ENCODE peak calls at places on chromosome 6, in five cellular contexts. One of them, this sample, is unnamed.

GRCh38 chr6:119896806-119897205 is 547.2 kb upstream of the MAN1A1 start:
- DNase-seq in GM12878: no peak
- DNase-seq in K562: no peak
- DNase-seq in SK-N-SH: no peak
- DNase-seq in HepG2: no peak
- DNase-seq in this sample: no peak

GRCh38 chr6:130132286-130132701 is 90.5 kb downstream of the SAMD3 start:
- DNase-seq in HepG2: no peak
- DNase-seq in K562: no peak
- DNase-seq in SK-N-SH: no peak
- DNase-seq in GM12878: no peak
- DNase-seq in this sample: no peak

GRCh38 chr6:170085475-170086401 is 205.1 kb downstream of the DLL1 start:
- DNase-seq in HepG2: no peak
- DNase-seq in SK-N-SH: no peak
- DNase-seq in K562: no peak
- DNase-seq in GM12878: no peak
- DNase-seq in this sample: no peak

GRCh38 chr6:82786251-82786650 is 279.4 kb downstream of the UBE3D start:
- DNase-seq in SK-N-SH: no peak
- DNase-seq in HepG2: no peak
- DNase-seq in GM12878: no peak
- DNase-seq in K562: no peak
- DNase-seq in this sample: no peak

GRCh38 chr6:168578036-168578435 is 137.1 kb downstream of the SMOC2 start:
- DNase-seq in SK-N-SH: no peak
- DNase-seq in K562: no peak
- DNase-seq in GM12878: no peak
- DNase-seq in HepG2: no peak
- DNase-seq in this sample: no peak

GRCh38 chr6:6333498-6333897 is 13.0 kb upstream of the F13A1 start:
- DNase-seq in K562: no peak
- DNase-seq in SK-N-SH: no peak
- DNase-seq in HepG2: no peak
- DNase-seq in GM12878: no peak
- DNase-seq in this sample: no peak

GRCh38 chr6:32883789-32884188 is 29.8 kb downstream of the PSMB9 start:
- DNase-seq in K562: no peak
- DNase-seq in HepG2: no peak
- DNase-seq in GM12878: no peak
- DNase-seq in SK-N-SH: no peak
- DNase-seq in this sample: no peak

GRCh38 chr6:108947114-108947854 is 99.1 kb downstream of the ARMC2 start:
- DNase-seq in HepG2: no peak
- DNase-seq in K562: no peak
- DNase-seq in SK-N-SH: peak; percentile 75
- DNase-seq in GM12878: no peak
- DNase-seq in this sample: peak; percentile 11

GRCh38 chr6:145020114-145020513 is 715.2 kb downstream of the EPM2A start:
- DNase-seq in HepG2: no peak
- DNase-seq in SK-N-SH: no peak
- DNase-seq in GM12878: no peak
- DNase-seq in K562: no peak
- DNase-seq in this sample: no peak

GRCh38 chr6:68082086-68082485 is 553.0 kb upstream of the ADGRB3 start:
- DNase-seq in HepG2: no peak
- DNase-seq in SK-N-SH: no peak
- DNase-seq in K562: no peak
- DNase-seq in GM12878: no peak
- DNase-seq in this sample: no peak

GRCh38 chr6:154432533-154433476 is 76.2 kb upstream of the IPCEF1 start:
- DNase-seq in GM12878: no peak
- DNase-seq in HepG2: no peak
- DNase-seq in K562: peak; percentile 59
- DNase-seq in SK-N-SH: no peak
- DNase-seq in this sample: no peak

GRCh38 chr6:30881987-30882763 is 2.1 kb upstream of the DDR1 start:
- DNase-seq in K562: no peak
- DNase-seq in GM12878: no peak
- DNase-seq in HepG2: no peak
- DNase-seq in SK-N-SH: peak; percentile 15
- DNase-seq in this sample: no peak

GRCh38 chr6:163341671-163342070 is 72.8 kb upstream of the QKI start:
- DNase-seq in GM12878: no peak
- DNase-seq in K562: no peak
- DNase-seq in HepG2: no peak
- DNase-seq in SK-N-SH: no peak
- DNase-seq in this sample: no peak

GRCh38 chr6:170127151-170127550 is 163.7 kb downstream of the DLL1 start:
- DNase-seq in SK-N-SH: no peak
- DNase-seq in HepG2: no peak
- DNase-seq in GM12878: no peak
- DNase-seq in K562: no peak
- DNase-seq in this sample: no peak

GRCh38 chr6:113821445-113821844 is 35.7 kb upstream of the MARCKS start:
- DNase-seq in GM12878: no peak
- DNase-seq in HepG2: no peak
- DNase-seq in SK-N-SH: no peak
- DNase-seq in K562: no peak
- DNase-seq in this sample: no peak

GRCh38 chr6:113824411-113824810 is 32.7 kb upstream of the MARCKS start:
- DNase-seq in HepG2: no peak
- DNase-seq in SK-N-SH: no peak
- DNase-seq in K562: no peak
- DNase-seq in GM12878: no peak
- DNase-seq in this sample: no peak

GRCh38 chr6:113825776-113826175 is 31.4 kb upstream of the MARCKS start:
- DNase-seq in SK-N-SH: peak; percentile 11
- DNase-seq in K562: no peak
- DNase-seq in HepG2: no peak
- DNase-seq in GM12878: no peak
- DNase-seq in this sample: no peak

GRCh38 chr6:113824863-113825262 is 32.3 kb upstream of the MARCKS start:
- DNase-seq in K562: no peak
- DNase-seq in SK-N-SH: no peak
- DNase-seq in HepG2: no peak
- DNase-seq in GM12878: no peak
- DNase-seq in this sample: no peak

GRCh38 chr6:113823916-113824315 is 33.2 kb upstream of the MARCKS start:
- DNase-seq in SK-N-SH: no peak
- DNase-seq in K562: no peak
- DNase-seq in GM12878: no peak
- DNase-seq in HepG2: no peak
- DNase-seq in this sample: no peak
- TF ChIP-seq REST in SK-N-SH: no peak
- TF ChIP-seq REST in K562: no peak
- TF ChIP-seq REST in GM12878: no peak
- TF ChIP-seq REST in HepG2: no peak
- TF ChIP-seq REST in this sample: no peak

DNA sequence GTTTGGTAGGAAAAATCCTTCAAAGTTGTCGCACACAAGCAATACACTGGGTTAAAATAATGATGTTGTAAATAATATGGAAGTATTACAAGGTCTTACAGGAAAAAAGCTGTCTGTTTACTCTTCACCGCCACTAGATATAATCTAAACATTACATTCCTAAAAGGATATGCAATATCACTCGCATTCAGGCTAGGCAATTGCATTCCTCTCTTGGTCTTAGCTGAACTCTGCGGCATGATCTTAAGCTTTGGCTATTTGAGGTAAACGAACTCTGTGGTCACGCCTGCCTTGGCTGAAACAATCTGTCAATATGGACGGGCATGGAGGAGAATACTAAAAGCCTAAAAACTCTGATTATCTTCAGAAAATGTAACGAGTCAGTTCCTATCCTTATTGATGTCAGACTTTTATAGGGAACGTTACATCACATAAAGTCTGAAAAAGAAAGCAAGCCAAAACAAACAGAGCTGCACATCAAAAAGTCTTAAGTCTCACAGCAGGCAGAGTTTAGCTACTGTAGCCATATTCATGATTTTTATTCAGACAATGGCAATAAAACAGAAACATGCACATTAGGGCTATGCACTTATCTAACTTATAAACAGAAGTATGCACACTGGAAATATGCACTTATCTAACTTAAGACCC is 30.8 kb upstream of the FILIP1 start:
- DNase-seq in K562: no peak
- DNase-seq in HepG2: peak; percentile 95
- DNase-seq in GM12878: no peak
- DNase-seq in SK-N-SH: no peak
- DNase-seq in this sample: peak; percentile 54
- TF ChIP-seq USF2 in K562: no peak
- TF ChIP-seq USF2 in HepG2: no peak
- TF ChIP-seq USF2 in GM12878: no peak
- TF ChIP-seq USF2 in SK-N-SH: no peak
- TF ChIP-seq USF2 in this sample: no peak

GRCh38 chr6:148343383-148343782 is 745 bp downstream of the SASH1 start:
- DNase-seq in GM12878: no peak
- DNase-seq in SK-N-SH: no peak
- DNase-seq in K562: no peak
- DNase-seq in HepG2: no peak
- DNase-seq in this sample: no peak
- TF ChIP-seq REST in GM12878: no peak
- TF ChIP-seq REST in SK-N-SH: no peak
- TF ChIP-seq REST in K562: no peak
- TF ChIP-seq REST in HepG2: no peak
- TF ChIP-seq REST in this sample: no peak

GRCh38 chr6:4872841-4873240 is 96.6 kb downstream of the CDYL start:
- DNase-seq in HepG2: no peak
- DNase-seq in GM12878: no peak
- DNase-seq in SK-N-SH: no peak
- DNase-seq in K562: no peak
- DNase-seq in this sample: no peak
- TF ChIP-seq USF2 in HepG2: no peak
- TF ChIP-seq USF2 in GM12878: no peak
- TF ChIP-seq USF2 in SK-N-SH: no peak
- TF ChIP-seq USF2 in K562: no peak
- TF ChIP-seq USF2 in this sample: no peak

GRCh38 chr6:72864799-72865198 is 242.9 kb downstream of the KCNQ5 start:
- DNase-seq in SK-N-SH: no peak
- DNase-seq in GM12878: no peak
- DNase-seq in HepG2: no peak
- DNase-seq in K562: no peak
- DNase-seq in this sample: no peak

GRCh38 chr6:72863106-72863505 is 241.2 kb downstream of the KCNQ5 start:
- DNase-seq in GM12878: no peak
- DNase-seq in K562: no peak
- DNase-seq in SK-N-SH: no peak
- DNase-seq in HepG2: no peak
- DNase-seq in this sample: no peak

GRCh38 chr6:72864236-72864635 is 242.4 kb downstream of the KCNQ5 start:
- DNase-seq in GM12878: no peak
- DNase-seq in SK-N-SH: no peak
- DNase-seq in K562: no peak
- DNase-seq in HepG2: no peak
- DNase-seq in this sample: no peak

GRCh38 chr6:72861059-72861458 is 239.2 kb downstream of the KCNQ5 start:
- DNase-seq in GM12878: no peak
- DNase-seq in HepG2: no peak
- DNase-seq in K562: no peak
- DNase-seq in SK-N-SH: no peak
- DNase-seq in this sample: no peak

GRCh38 chr6:72861935-72862432 is 240.1 kb downstream of the KCNQ5 start:
- DNase-seq in HepG2: no peak
- DNase-seq in SK-N-SH: no peak
- DNase-seq in K562: no peak
- DNase-seq in GM12878: peak; percentile 13
- DNase-seq in this sample: no peak
- TF ChIP-seq REST in HepG2: no peak
- TF ChIP-seq REST in SK-N-SH: no peak
- TF ChIP-seq REST in K562: no peak
- TF ChIP-seq REST in GM12878: no peak
- TF ChIP-seq REST in this sample: no peak

DNA sequence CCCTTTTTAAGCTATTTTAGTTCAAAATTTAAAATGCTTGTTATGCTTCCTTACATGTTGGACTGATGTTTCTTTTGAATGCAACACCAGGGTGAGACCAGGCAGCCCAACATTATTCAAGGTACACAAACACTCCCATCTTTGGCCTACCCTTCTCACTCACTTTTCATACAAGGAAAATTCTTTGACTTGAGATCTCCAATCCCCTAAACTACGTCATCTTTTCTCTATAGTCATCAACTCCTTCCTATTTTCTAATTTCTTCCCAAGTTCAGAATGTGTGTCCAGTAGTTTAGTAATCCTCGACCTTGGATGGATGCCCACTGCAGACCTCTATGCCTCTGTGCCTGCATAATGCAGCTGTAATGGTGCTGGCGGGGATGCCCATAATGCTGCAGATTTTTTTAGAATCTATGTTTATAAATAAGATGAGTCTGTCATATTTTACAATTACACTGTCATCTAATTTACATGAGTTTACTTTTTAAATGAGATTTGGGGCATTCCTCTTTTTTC is 108.7 kb downstream of the ID4 start:
- DNase-seq in K562: no peak
- DNase-seq in SK-N-SH: no peak
- DNase-seq in GM12878: no peak
- DNase-seq in HepG2: no peak
- DNase-seq in this sample: no peak
- TF ChIP-seq USF2 in K562: no peak
- TF ChIP-seq USF2 in SK-N-SH: no peak
- TF ChIP-seq USF2 in GM12878: no peak
- TF ChIP-seq USF2 in HepG2: no peak
- TF ChIP-seq USF2 in this sample: no peak

GRCh38 chr6:131694832-131695426 is 6.3 kb downstream of the OR2A4 start:
- DNase-seq in K562: peak; percentile 48
- DNase-seq in SK-N-SH: peak; percentile 60
- DNase-seq in HepG2: peak; percentile 77
- DNase-seq in GM12878: no peak
- DNase-seq in this sample: peak; percentile 50
- TF ChIP-seq REST in K562: no peak
- TF ChIP-seq REST in SK-N-SH: no peak
- TF ChIP-seq REST in HepG2: no peak
- TF ChIP-seq REST in GM12878: no peak
- TF ChIP-seq REST in this sample: no peak

GRCh38 chr6:158815915-158816314 is 3.3 kb downstream of the EZR start:
- DNase-seq in K562: no peak
- DNase-seq in SK-N-SH: no peak
- DNase-seq in HepG2: no peak
- DNase-seq in GM12878: no peak
- DNase-seq in this sample: no peak
- TF ChIP-seq USF2 in K562: no peak
- TF ChIP-seq USF2 in SK-N-SH: no peak
- TF ChIP-seq USF2 in HepG2: no peak
- TF ChIP-seq USF2 in GM12878: no peak
- TF ChIP-seq USF2 in this sample: no peak

DNA sequence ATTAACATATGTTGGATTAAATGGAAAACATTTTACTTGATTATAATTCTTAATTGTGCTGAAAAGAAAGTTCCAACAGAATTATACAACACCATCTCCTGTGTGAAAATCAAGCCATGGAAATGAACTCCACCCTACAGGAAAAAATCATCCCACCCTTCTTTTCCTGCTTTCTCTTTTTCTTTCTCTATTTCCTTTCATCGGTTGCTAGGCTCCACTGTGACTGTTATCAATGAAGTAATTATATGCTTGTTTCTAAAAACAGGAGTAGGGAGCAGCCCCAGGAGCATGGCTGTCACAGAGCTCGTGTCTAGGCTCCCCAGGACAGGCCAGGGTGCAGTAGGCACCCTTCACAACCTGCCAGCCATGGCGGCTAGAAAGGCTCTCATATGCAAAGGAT is 13.0 kb downstream of the MPC1 start:
- DNase-seq in HepG2: no peak
- DNase-seq in GM12878: no peak
- DNase-seq in K562: no peak
- DNase-seq in SK-N-SH: no peak
- DNase-seq in this sample: no peak
- TF ChIP-seq REST in HepG2: no peak
- TF ChIP-seq REST in GM12878: no peak
- TF ChIP-seq REST in K562: no peak
- TF ChIP-seq REST in SK-N-SH: no peak
- TF ChIP-seq REST in this sample: no peak

This sample was measured in A549.